ENCODE peak calls at places on chromosomes 3 and 15, in five cellular contexts. Q is HCT116, P is body of pancreas, B is right lobe of liver, R is prostate gland. L is an unnamed sample.
A peak's percentile ranks its signal among the peaks of the same experiment; 100 is the strongest.

GRCh38 chr15:78087944-78088772 is 4.2 kb upstream of the SH2D7 start:
- DNase-seq in Q (no peak), P (no peak), B (no peak), R (no peak), L (peak; percentile 55)

GRCh38 chr15:38072507-38073277 is 138.3 kb downstream of the TMCO5A start:
- DNase-seq in Q (peak; percentile 76), P (peak; percentile 73), B (peak; percentile 63), R (peak; percentile 69), L (peak; percentile 84)

GRCh38 chr15:45802140-45802539 is 167.3 kb downstream of the SQOR start:
- DNase-seq in Q (no peak), P (no peak), B (no peak), R (peak; percentile 30), L (no peak)

GRCh38 chr15:79430901-79431635 is 1.1 kb upstream of the MINAR1 start:
- DNase-seq in Q (no peak), P (no peak), B (no peak), R (no peak), L (no peak)

GRCh38 chr3:177824190-177824786 is 627.0 kb upstream of the TBL1XR1 start:
- DNase-seq in Q (no peak), P (peak; percentile 59), B (peak; percentile 80), R (peak; percentile 64), L (peak; percentile 89)

GRCh38 chr3:93973160-93974126 is at the start of gene PROS1:
- DNase-seq in Q (peak; percentile 29), P (peak; percentile 82), B (peak; percentile 91), R (peak; percentile 65), L (peak; percentile 92)

GRCh38 chr3:65039754-65040210 is 352.0 kb upstream of the ADAMTS9 start:
- DNase-seq in Q (peak; percentile 18), P (no peak), B (no peak), R (no peak), L (no peak)

GRCh38 chr15:48304398-48304797 is 26.8 kb upstream of the DUT start:
- DNase-seq in Q (no peak), P (no peak), B (no peak), R (no peak), L (no peak)

GRCh38 chr15:55254916-55255679 is 34.5 kb downstream of the RAB27A start:
- DNase-seq in Q (no peak), P (no peak), B (no peak), R (no peak), L (no peak)

GRCh38 chr15:100520132-100520921 is 8.4 kb downstream of the CERS3 start:
- DNase-seq in Q (no peak), P (peak; percentile 8), B (no peak), R (no peak), L (no peak)
- TF ChIP-seq POLR2A in Q (no peak), P (no peak), B (no peak), R (no peak), L (no peak)

DNA sequence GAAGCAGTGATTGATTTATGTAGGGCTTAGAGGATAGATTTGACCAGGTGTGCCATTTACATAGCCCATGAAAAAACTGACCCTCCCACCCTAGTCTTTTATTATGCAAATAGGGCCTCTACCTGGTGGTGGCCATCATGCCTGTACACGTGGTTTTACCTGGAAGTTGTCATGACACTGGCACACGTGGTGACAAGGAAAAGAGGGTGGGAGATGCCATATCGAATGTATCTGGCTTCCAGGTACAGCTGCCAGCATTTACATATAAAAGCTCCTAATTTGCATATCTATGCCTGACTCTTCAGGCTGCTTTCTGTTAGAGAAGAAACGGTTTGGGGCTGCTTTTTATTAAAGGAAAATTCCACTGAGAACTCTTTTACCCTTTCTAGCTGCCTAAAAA is 35.0 kb upstream of the DNAJC13 start:
- DNase-seq in Q (no peak), P (no peak), B (no peak), R (no peak), L (no peak)
- TF ChIP-seq POLR2A in Q (no peak), P (no peak), B (no peak), R (no peak), L (no peak)

GRCh38 chr3:131082246-131082645 is 55.6 kb downstream of the NEK11 start:
- DNase-seq in Q (no peak), P (no peak), B (no peak), R (no peak), L (no peak)
- TF ChIP-seq POLR2A in Q (no peak), P (no peak), B (no peak), R (no peak), L (no peak)

DNA sequence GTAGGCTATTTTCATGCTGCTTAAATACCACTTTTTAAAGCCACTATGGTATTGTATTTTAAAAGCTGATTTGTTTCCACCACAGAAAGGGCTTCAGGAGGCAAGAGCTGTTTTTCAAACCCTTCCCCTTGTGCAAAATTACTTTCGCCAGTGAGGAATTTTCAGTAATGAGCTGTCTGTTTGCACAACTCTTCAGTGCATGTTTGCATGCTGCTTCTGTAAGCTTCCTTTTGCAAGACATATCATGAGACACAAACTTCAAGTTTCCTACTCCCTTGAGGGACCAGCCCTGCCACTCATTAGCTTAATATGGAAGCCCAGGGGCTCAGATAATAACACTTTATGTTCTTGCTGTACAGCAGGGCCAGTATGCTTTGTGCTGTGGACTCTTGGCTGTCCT is 105.5 kb upstream of the TNIK start:
- DNase-seq in Q (no peak), P (no peak), B (no peak), R (no peak), L (no peak)
- TF ChIP-seq POLR2A in Q (no peak), P (no peak), B (no peak), R (no peak), L (no peak)

GRCh38 chr3:44554626-44555592 is at the start of gene ZKSCAN7:
- DNase-seq in Q (no peak), P (peak; percentile 63), B (peak; percentile 48), R (peak; percentile 30), L (peak; percentile 73)
- TF ChIP-seq POLR2A in Q (no peak), P (peak; percentile 34), B (peak; percentile 11), R (no peak), L (no peak)

L was measured in sigmoid colon.